ENCODE peak calls at places on chromosomes 3 and 15, in seven cellular contexts. B, W, K, Q, O, H and I are unnamed samples.

GRCh38 chr3:8964436-8965370 is 1.4 kb upstream of the RAD18 start:
- DNase-seq in O (peak), Q (no peak), W (peak), K (peak), B (no peak), H (no peak), I (no peak)

GRCh38 chr3:177468816-177469590 is 271.7 kb upstream of the TBL1XR1 start:
- DNase-seq in B (no peak), Q (no peak), W (peak), H (no peak), O (peak), K (peak), I (no peak)

GRCh38 chr3:151293127-151293526 is 14.8 kb upstream of the P2RY14 start:
- DNase-seq in W (no peak), K (peak), H (no peak), B (no peak), Q (no peak), O (no peak), I (no peak)

GRCh38 chr3:142224482-142225072 is 808 bp downstream of the GK5 start:
- DNase-seq in B (no peak), W (no peak), H (no peak), O (no peak), K (no peak), Q (no peak), I (no peak)

GRCh38 chr3:156518726-156519125 is 36.2 kb downstream of the SSR3 start:
- DNase-seq in H (no peak), B (no peak), Q (no peak), W (no peak), K (no peak), O (no peak), I (no peak)

GRCh38 chr15:70513818-70514217 is 249.5 kb downstream of the UACA start:
- DNase-seq in W (no peak), K (no peak), Q (no peak), B (no peak), H (no peak), O (no peak), I (no peak)

GRCh38 chr15:81029416-81030367 is 29.0 kb downstream of the TLNRD1 start:
- DNase-seq in W (peak), K (no peak), O (no peak), Q (no peak), B (no peak), H (no peak), I (no peak)

GRCh38 chr3:39548282-39548681 is 80.8 kb downstream of the MOBP start:
- DNase-seq in W (no peak), Q (no peak), K (no peak), B (no peak), H (no peak), O (no peak), I (no peak)

GRCh38 chr3:140292684-140293083 is 357.7 kb downstream of the CLSTN2 start:
- DNase-seq in O (no peak), H (no peak), W (peak), K (peak), Q (no peak), B (no peak), I (no peak)

GRCh38 chr3:56812749-56813655 is 11.3 kb upstream of the ARHGEF3 start:
- DNase-seq in B (no peak), O (peak), K (no peak), W (no peak), H (no peak), Q (no peak), I (no peak)

GRCh38 chr15:91928676-91929075 is 75.2 kb downstream of the SLCO3A1 start:
- DNase-seq in Q (no peak), H (peak), W (no peak), O (no peak), K (no peak), B (no peak), I (no peak)

GRCh38 chr3:75176886-75177285 is 487.2 kb upstream of the FRG2C start:
- DNase-seq in K (no peak), H (no peak), W (no peak), B (no peak), O (no peak), Q (no peak), I (no peak)

GRCh38 chr15:99249270-99249817 is at the start of gene TTC23:
- DNase-seq in H (no peak), Q (peak), B (no peak), O (peak), K (peak), W (peak), I (no peak)

GRCh38 chr15:35752134-35752466 is 206.1 kb upstream of the DPH6 start:
- DNase-seq in H (no peak), Q (no peak), W (no peak), B (no peak), O (no peak), K (no peak), I (no peak)

GRCh38 chr3:111103807-111104206 is 32.2 kb downstream of the NECTIN3 start:
- DNase-seq in Q (no peak), H (no peak), B (no peak), K (no peak), O (peak), W (peak), I (no peak)